ENCODE peak calls at places on chromosome 21, in four cellular contexts. One of them, this sample, is unnamed.

GRCh38 chr21:14523234-14523633 is 22.9 kb downstream of the SAMSN1 start:
- DNase-seq in transverse colon: no peak
- DNase-seq in IMR-90: no peak
- DNase-seq in fibroblast of lung: no peak
- DNase-seq in this sample: peak

GRCh38 chr21:28086861-28087581 is 905.7 kb downstream of the LTN1 start:
- DNase-seq in IMR-90: no peak
- DNase-seq in transverse colon: no peak
- DNase-seq in fibroblast of lung: no peak
- DNase-seq in this sample: no peak

GRCh38 chr21:23853796-23854379 is 1753.4 kb downstream of the MRPL39 start:
- DNase-seq in fibroblast of lung: peak
- DNase-seq in IMR-90: peak
- DNase-seq in transverse colon: no peak
- DNase-seq in this sample: peak

GRCh38 chr21:41616063-41616591 is 108.2 kb upstream of the TMPRSS2 start:
- DNase-seq in fibroblast of lung: peak
- DNase-seq in transverse colon: no peak
- DNase-seq in IMR-90: peak
- DNase-seq in this sample: peak

GRCh38 chr21:39630191-39630591 is 17.5 kb downstream of the B3GALT5 start:
- DNase-seq in transverse colon: no peak
- DNase-seq in fibroblast of lung: peak
- DNase-seq in IMR-90: peak
- DNase-seq in this sample: peak

GRCh38 chr21:40011371-40011770 is 144.1 kb downstream of the PCP4 start:
- DNase-seq in fibroblast of lung: no peak
- DNase-seq in IMR-90: no peak
- DNase-seq in transverse colon: no peak
- DNase-seq in this sample: no peak

GRCh38 chr21:28069446-28069845 is 923.2 kb downstream of the LTN1 start:
- DNase-seq in fibroblast of lung: peak
- DNase-seq in IMR-90: peak
- DNase-seq in transverse colon: no peak
- DNase-seq in this sample: peak

GRCh38 chr21:41171210-41171609 is 3.2 kb downstream of the BACE2 start:
- DNase-seq in fibroblast of lung: no peak
- DNase-seq in IMR-90: no peak
- DNase-seq in transverse colon: peak
- DNase-seq in this sample: no peak

GRCh38 chr21:18673789-18674188 is 270.2 kb upstream of the TMPRSS15 start:
- DNase-seq in transverse colon: no peak
- DNase-seq in IMR-90: no peak
- DNase-seq in fibroblast of lung: no peak
- DNase-seq in this sample: no peak

GRCh38 chr21:14403681-14404318 is 20.9 kb upstream of the HSPA13 start:
- DNase-seq in transverse colon: no peak
- DNase-seq in IMR-90: peak
- DNase-seq in fibroblast of lung: peak
- DNase-seq in this sample: peak

GRCh38 chr21:23952269-23952668 is 1655.0 kb downstream of the MRPL39 start:
- DNase-seq in transverse colon: no peak
- DNase-seq in IMR-90: no peak
- DNase-seq in fibroblast of lung: no peak
- DNase-seq in this sample: no peak

GRCh38 chr21:44093761-44094160 is 13.4 kb upstream of the PWP2 start:
- DNase-seq in IMR-90: no peak
- DNase-seq in fibroblast of lung: no peak
- DNase-seq in transverse colon: peak
- DNase-seq in this sample: no peak

GRCh38 chr21:14308234-14308633 is 74.7 kb downstream of the HSPA13 start:
- DNase-seq in transverse colon: no peak
- DNase-seq in fibroblast of lung: no peak
- DNase-seq in IMR-90: no peak
- DNase-seq in this sample: no peak

GRCh38 chr21:43363506-43364260 is 63.2 kb downstream of the SIK1 start:
- DNase-seq in transverse colon: no peak
- DNase-seq in fibroblast of lung: no peak
- DNase-seq in IMR-90: no peak
- DNase-seq in this sample: no peak

GRCh38 chr21:18986197-18986596 is 582.6 kb upstream of the TMPRSS15 start:
- DNase-seq in fibroblast of lung: no peak
- DNase-seq in IMR-90: no peak
- DNase-seq in transverse colon: no peak
- DNase-seq in this sample: peak

GRCh38 chr21:43902441-43902840 is 37.4 kb downstream of the AGPAT3 start:
- DNase-seq in transverse colon: no peak
- DNase-seq in fibroblast of lung: peak
- DNase-seq in IMR-90: peak
- DNase-seq in this sample: no peak

GRCh38 chr21:32597205-32597604 is 11.9 kb upstream of the TCP10L start:
- DNase-seq in fibroblast of lung: peak
- DNase-seq in IMR-90: peak
- DNase-seq in transverse colon: no peak
- DNase-seq in this sample: peak

GRCh38 chr21:27536319-27536718 is 569.4 kb upstream of the ADAMTS5 start:
- DNase-seq in IMR-90: peak
- DNase-seq in fibroblast of lung: peak
- DNase-seq in transverse colon: no peak
- DNase-seq in this sample: peak

GRCh38 chr21:43733529-43734071 is 14.7 kb downstream of the PDXK start:
- DNase-seq in transverse colon: peak
- DNase-seq in IMR-90: peak
- DNase-seq in fibroblast of lung: peak
- DNase-seq in this sample: peak

GRCh38 chr21:41636636-41637625 is 129.0 kb upstream of the TMPRSS2 start:
- DNase-seq in transverse colon: no peak
- DNase-seq in fibroblast of lung: no peak
- DNase-seq in IMR-90: no peak
- DNase-seq in this sample: no peak

GRCh38 chr21:43991447-43991991 is 20.6 kb upstream of the TRAPPC10 start:
- DNase-seq in IMR-90: no peak
- DNase-seq in fibroblast of lung: no peak
- DNase-seq in transverse colon: no peak
- DNase-seq in this sample: no peak

GRCh38 chr21:38910390-38911008 is 104.8 kb downstream of the ETS2 start:
- DNase-seq in IMR-90: no peak
- DNase-seq in transverse colon: peak
- DNase-seq in fibroblast of lung: no peak
- DNase-seq in this sample: no peak

GRCh38 chr21:39881661-39882060 is 14.4 kb downstream of the PCP4 start:
- DNase-seq in IMR-90: no peak
- DNase-seq in transverse colon: no peak
- DNase-seq in fibroblast of lung: no peak
- DNase-seq in this sample: no peak

GRCh38 chr21:43767980-43768867 is 7.9 kb downstream of the CSTB start:
- DNase-seq in fibroblast of lung: peak
- DNase-seq in transverse colon: peak
- DNase-seq in IMR-90: peak
- DNase-seq in this sample: peak

GRCh38 chr21:25342811-25343210 is 264.5 kb downstream of the MRPL39 start:
- DNase-seq in IMR-90: peak
- DNase-seq in transverse colon: no peak
- DNase-seq in fibroblast of lung: no peak
- DNase-seq in this sample: no peak

GRCh38 chr21:44083631-44084291 is 23.4 kb upstream of the PWP2 start:
- DNase-seq in transverse colon: no peak
- DNase-seq in fibroblast of lung: no peak
- DNase-seq in IMR-90: no peak
- DNase-seq in this sample: peak

GRCh38 chr21:44372616-44373015 is 19.2 kb downstream of the TRPM2 start:
- DNase-seq in IMR-90: no peak
- DNase-seq in transverse colon: no peak
- DNase-seq in fibroblast of lung: no peak
- DNase-seq in this sample: no peak

GRCh38 chr21:41337515-41337914 is 20.9 kb downstream of the FAM3B start:
- DNase-seq in transverse colon: no peak
- DNase-seq in IMR-90: no peak
- DNase-seq in fibroblast of lung: no peak
- DNase-seq in this sample: no peak

GRCh38 chr21:42455196-42455595 is 40.8 kb downstream of the RSPH1 start:
- DNase-seq in transverse colon: peak
- DNase-seq in IMR-90: no peak
- DNase-seq in fibroblast of lung: no peak
- DNase-seq in this sample: no peak

GRCh38 chr21:41307219-41307618 is 9.4 kb upstream of the FAM3B start:
- DNase-seq in transverse colon: no peak
- DNase-seq in fibroblast of lung: no peak
- DNase-seq in IMR-90: no peak
- DNase-seq in this sample: no peak

GRCh38 chr21:32803651-32804050 is 32.1 kb upstream of the PAXBP1 start:
- DNase-seq in fibroblast of lung: no peak
- DNase-seq in transverse colon: no peak
- DNase-seq in IMR-90: peak
- DNase-seq in this sample: peak

GRCh38 chr21:37873655-37874054 is 42.6 kb downstream of the KCNJ6 start:
- DNase-seq in IMR-90: peak
- DNase-seq in fibroblast of lung: no peak
- DNase-seq in transverse colon: no peak
- DNase-seq in this sample: peak
- TF ChIP-seq CTCF in IMR-90: peak
- TF ChIP-seq CTCF in fibroblast of lung: peak
- TF ChIP-seq CTCF in transverse colon: peak
- TF ChIP-seq CTCF in this sample: peak

DNA sequence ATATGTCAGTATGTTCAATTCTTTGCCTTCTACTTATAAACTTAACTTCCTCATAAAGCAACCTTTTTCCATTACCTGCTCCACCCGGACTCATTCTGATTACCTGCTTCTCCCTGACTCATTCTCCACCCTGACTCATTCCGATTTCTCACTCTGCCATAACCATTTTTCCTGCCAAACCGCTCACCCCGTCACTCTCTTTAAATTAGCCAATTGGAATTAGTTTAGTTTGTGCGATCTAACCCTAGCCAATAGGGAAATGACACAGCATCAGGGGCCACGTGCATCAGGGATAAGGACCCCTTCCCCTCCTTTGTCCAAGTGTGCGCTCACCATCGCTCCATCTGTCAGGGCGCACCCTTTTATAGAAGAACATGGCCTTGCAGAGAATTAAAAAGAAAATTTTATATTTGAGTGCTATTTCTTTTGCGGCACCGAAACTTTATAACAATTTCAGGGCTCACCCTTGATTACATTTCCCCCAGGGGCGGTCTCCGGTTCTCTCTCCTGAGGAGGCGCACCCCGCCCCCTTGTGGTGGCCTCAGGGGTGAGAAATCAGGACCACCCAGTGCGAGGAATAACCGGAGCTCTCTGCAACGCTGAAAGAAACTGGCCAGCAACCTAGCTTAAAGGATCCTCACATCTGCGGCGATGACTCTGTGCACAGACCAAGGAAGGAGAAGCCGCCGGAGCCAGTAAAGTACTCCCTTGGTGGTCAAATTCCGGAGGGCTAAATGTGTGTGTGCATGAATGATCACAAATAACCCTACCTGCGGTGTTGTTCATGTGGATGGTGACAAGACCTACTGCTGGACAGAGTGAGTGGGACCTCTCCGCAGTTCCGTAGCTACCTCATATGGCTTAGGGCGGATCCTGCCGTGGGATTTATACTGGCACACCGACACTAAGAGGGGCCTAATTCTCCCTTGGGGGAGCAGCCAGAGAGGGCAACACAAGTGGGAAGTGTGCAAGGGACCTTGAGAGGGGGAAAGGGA is 30.3 kb upstream of the CBR3 start:
- DNase-seq in IMR-90: peak
- DNase-seq in transverse colon: peak
- DNase-seq in fibroblast of lung: peak
- DNase-seq in this sample: peak
- H3K4me3 ChIP-seq in IMR-90: no peak
- H3K4me3 ChIP-seq in transverse colon: no peak
- H3K4me3 ChIP-seq in fibroblast of lung: no peak
- H3K4me3 ChIP-seq in this sample: peak

DNA sequence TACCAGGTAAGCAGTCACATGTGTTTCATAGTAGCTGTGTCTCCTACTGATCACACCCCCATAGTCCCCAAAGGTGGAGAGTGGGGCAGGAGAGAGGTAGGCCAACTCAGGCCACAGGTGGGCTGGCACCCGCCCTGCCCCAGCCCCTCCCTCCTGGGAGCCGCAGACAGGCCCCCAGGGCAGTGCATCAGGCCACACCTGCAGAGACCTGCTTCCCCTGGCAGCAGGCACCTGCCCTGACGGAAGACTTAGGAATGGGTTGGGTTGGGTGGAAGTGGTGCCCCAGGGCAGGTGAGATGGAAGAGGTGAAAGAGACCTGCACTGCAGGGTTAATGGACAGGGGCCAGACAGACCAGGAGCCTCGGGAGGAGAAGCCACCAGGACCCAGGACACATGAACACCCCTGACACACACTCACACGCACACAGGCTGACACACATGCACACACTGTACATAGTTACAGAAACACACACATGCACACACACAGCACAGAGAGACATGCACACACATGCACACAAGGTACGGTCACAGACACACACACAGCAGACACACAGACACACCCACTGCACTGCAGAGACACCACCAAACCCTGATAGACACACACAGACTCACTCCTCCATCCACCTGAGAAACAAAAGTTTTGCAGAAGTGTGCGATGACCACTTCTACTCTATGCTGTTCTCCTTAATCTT is 1.7 kb upstream of the COL18A1 start:
- DNase-seq in transverse colon: no peak
- DNase-seq in IMR-90: no peak
- DNase-seq in fibroblast of lung: no peak
- DNase-seq in this sample: no peak
- TF ChIP-seq CTCF in transverse colon: no peak
- TF ChIP-seq CTCF in IMR-90: no peak
- TF ChIP-seq CTCF in fibroblast of lung: no peak
- TF ChIP-seq CTCF in this sample: no peak

GRCh38 chr21:29196021-29196663 is 65.7 kb downstream of the MAP3K7CL start:
- DNase-seq in fibroblast of lung: peak
- DNase-seq in IMR-90: peak
- DNase-seq in transverse colon: peak
- DNase-seq in this sample: peak

GRCh38 chr21:29193907-29194306 is 63.5 kb downstream of the MAP3K7CL start:
- DNase-seq in transverse colon: no peak
- DNase-seq in IMR-90: no peak
- DNase-seq in fibroblast of lung: no peak
- DNase-seq in this sample: peak

GRCh38 chr21:29194847-29195246 is 64.4 kb downstream of the MAP3K7CL start:
- DNase-seq in fibroblast of lung: no peak
- DNase-seq in transverse colon: no peak
- DNase-seq in IMR-90: peak
- DNase-seq in this sample: peak

GRCh38 chr21:29192999-29193563 is 62.6 kb downstream of the MAP3K7CL start:
- DNase-seq in transverse colon: no peak
- DNase-seq in IMR-90: no peak
- DNase-seq in fibroblast of lung: no peak
- DNase-seq in this sample: no peak

DNA sequence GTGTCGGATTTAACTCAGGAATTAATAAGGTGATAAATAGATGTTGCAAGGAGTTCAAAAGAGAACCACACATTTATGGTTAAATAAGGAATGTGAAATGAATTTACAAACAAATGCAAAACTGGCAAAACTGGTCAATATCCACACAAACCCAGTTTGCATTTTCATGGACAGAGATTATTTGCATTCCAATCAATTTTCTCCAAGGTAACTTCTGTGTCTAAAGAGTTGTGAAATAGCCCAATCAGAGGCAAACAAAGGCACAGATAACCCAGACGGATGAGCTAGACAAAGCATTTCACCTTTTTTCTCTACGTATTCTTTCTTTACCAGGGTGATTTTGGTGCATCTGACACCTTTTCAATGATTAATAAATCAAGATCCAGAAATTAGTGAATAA is 63.9 kb downstream of the MAP3K7CL start:
- DNase-seq in transverse colon: no peak
- DNase-seq in IMR-90: no peak
- DNase-seq in fibroblast of lung: no peak
- DNase-seq in this sample: peak
- H3K4me3 ChIP-seq in transverse colon: no peak
- H3K4me3 ChIP-seq in IMR-90: no peak
- H3K4me3 ChIP-seq in fibroblast of lung: no peak
- H3K4me3 ChIP-seq in this sample: no peak

This sample was measured in choroid plexus epithelial cell.